ENCODE peak calls at places on chromosomes 7 and 10, in seven cellular contexts. A is stimulated activated CD8-positive, alpha-beta memory T cell treated with anti-CD3 and anti-CD28 coated beads, Interleukin-7, amount 100 ng/mL, for 1 hour; I is anterior cingulate cortex; D is mesendoderm; G is cardiac muscle cell; Q is activated CD4-positive, alpha-beta T cell treated with anti-CD3 and anti-CD28 coated beads for 36 hours; W is cerebellar cortex. Z is an unnamed sample.

GRCh38 chr10:97766996-97767924 is 4.5 kb downstream of the SFRP5 start:
- DNase-seq in A (no peak), I (no peak), D (no peak), G (no peak), Q (no peak), W (no peak), Z (no peak)

GRCh38 chr7:125876436-125876835 is 946.8 kb upstream of the POT1 start:
- DNase-seq in A (no peak), I (no peak), D (no peak), G (no peak), Q (no peak), W (no peak), Z (no peak)

GRCh38 chr7:94509264-94509878 is at the start of gene CASD1:
- DNase-seq in A (peak), I (peak), D (peak), G (peak), Q (peak), W (peak), Z (peak)

GRCh38 chr7:30683839-30684238 is 1.6 kb upstream of the CRHR2 start:
- DNase-seq in A (no peak), I (no peak), D (no peak), G (no peak), Q (no peak), W (peak), Z (peak)

GRCh38 chr10:1101946-1102345 is 45.8 kb downstream of the WDR37 start:
- DNase-seq in A (no peak), I (no peak), D (no peak), G (no peak), Q (no peak), W (no peak), Z (no peak)

GRCh38 chr7:35754741-35755140 is 46.1 kb upstream of the SEPTIN7 start:
- DNase-seq in A (no peak), I (no peak), D (peak), G (no peak), Q (no peak), W (no peak), Z (no peak)

GRCh38 chr10:132946806-132947530 is 4.6 kb upstream of the CFAP46 start:
- DNase-seq in A (no peak), I (no peak), D (no peak), G (peak), Q (no peak), W (no peak), Z (no peak)

GRCh38 chr7:98312201-98312600 is 30.7 kb downstream of the BRI3 start:
- DNase-seq in A (no peak), I (no peak), D (no peak), G (no peak), Q (no peak), W (no peak), Z (no peak)

GRCh38 chr7:81248420-81248819 is 329.6 kb upstream of the SEMA3C start:
- DNase-seq in A (no peak), I (no peak), D (no peak), G (no peak), Q (no peak), W (no peak), Z (no peak)

GRCh38 chr7:86469680-86470295 is 173.9 kb upstream of the GRM3 start:
- DNase-seq in A (no peak), I (peak), D (peak), G (peak), Q (peak), W (peak), Z (peak)

GRCh38 chr10:36202861-36203260 is 560.8 kb upstream of the FZD8 start:
- DNase-seq in A (no peak), I (no peak), D (no peak), G (no peak), Q (no peak), W (no peak), Z (no peak)

GRCh38 chr7:50497068-50497642 is 47.0 kb upstream of the FIGNL1 start:
- DNase-seq in A (no peak), I (no peak), D (peak), G (no peak), Q (no peak), W (no peak), Z (no peak)

GRCh38 chr7:18529213-18529612 is 33.7 kb downstream of the HDAC9 start:
- DNase-seq in A (no peak), I (no peak), D (no peak), G (no peak), Q (no peak), W (no peak), Z (no peak)

GRCh38 chr10:70354100-70354499 is 28.3 kb downstream of the LRRC20 start:
- DNase-seq in A (no peak), I (no peak), D (no peak), G (no peak), Q (no peak), W (no peak), Z (no peak)

GRCh38 chr10:26311383-26311940 is 94.9 kb downstream of the GAD2 start:
- DNase-seq in A (no peak), I (no peak), D (peak), G (no peak), Q (no peak), W (peak), Z (no peak)

GRCh38 chr7:108246227-108246837 is 116.2 kb upstream of the LAMB4 start:
- DNase-seq in A (no peak), I (no peak), D (peak), G (peak), Q (peak), W (no peak), Z (peak)

GRCh38 chr7:102916426-102916825 is 3.6 kb downstream of the LRRC17 start:
- DNase-seq in A (no peak), I (no peak), D (no peak), G (no peak), Q (no peak), W (no peak), Z (no peak)

GRCh38 chr10:42924484-42924883 is 141.9 kb downstream of the BMS1 start:
- DNase-seq in A (no peak), I (no peak), D (peak), G (no peak), Q (no peak), W (no peak), Z (no peak)

Z was measured in globus pallidus.